ENCODE peak calls at places on chromosomes 3 and 15, in seven cellular contexts. H is transverse colon, G is suprapubic skin, E is stomach, F is GM12892, V is A549, J is right lobe of liver. W is an unnamed sample.

GRCh38 chr3:62169871-62170660 is 203.3 kb downstream of the FEZF2 start:
- DNase-seq in G (no peak), J (no peak), F (no peak), E (no peak), H (no peak), V (no peak), W (no peak)

GRCh38 chr15:70140543-70141375 is 43.0 kb upstream of the TLE3 start:
- DNase-seq in J (no peak), H (no peak), G (no peak), F (no peak), E (peak; percentile 39), V (no peak), W (no peak)

GRCh38 chr3:146421814-146422748 is 47.3 kb downstream of the PLSCR2 start:
- DNase-seq in F (no peak), V (peak; percentile 15), E (no peak), H (no peak), J (no peak), G (no peak), W (no peak)

GRCh38 chr15:31325432-31325975 is 1.1 kb upstream of the KLF13 start:
- DNase-seq in G (peak; percentile 90), H (peak; percentile 77), J (peak; percentile 76), V (peak; percentile 43), E (peak; percentile 64), F (no peak), W (peak; percentile 67)

GRCh38 chr3:154850921-154851320 is 229.2 kb upstream of the MME start:
- DNase-seq in J (no peak), H (no peak), F (no peak), E (no peak), G (no peak), V (no peak), W (no peak)

GRCh38 chr3:148588291-148588690 is 109.4 kb upstream of the AGTR1 start:
- DNase-seq in V (no peak), E (no peak), J (no peak), G (no peak), H (no peak), F (no peak), W (peak; percentile 16)

GRCh38 chr3:171028025-171028778 is 1.7 kb upstream of the SLC2A2 start:
- DNase-seq in G (no peak), E (peak; percentile 43), J (peak; percentile 80), H (peak; percentile 21), F (no peak), V (no peak), W (peak; percentile 49)

GRCh38 chr3:11624161-11624560 is 19.6 kb downstream of the VGLL4 start:
- DNase-seq in F (no peak), J (no peak), E (no peak), H (no peak), G (no peak), V (no peak), W (no peak)

GRCh38 chr15:53869044-53869805 is 109.0 kb upstream of the UNC13C start:
- DNase-seq in H (no peak), V (peak; percentile 16), F (no peak), G (no peak), J (no peak), E (no peak), W (no peak)

GRCh38 chr3:189119947-189120346 is 51.8 kb upstream of the TPRG1 start:
- DNase-seq in V (no peak), F (no peak), J (no peak), E (no peak), H (no peak), G (no peak), W (no peak)

GRCh38 chr3:111194048-111194447 is 122.4 kb downstream of the NECTIN3 start:
- DNase-seq in H (no peak), E (no peak), J (no peak), V (no peak), F (no peak), G (no peak), W (no peak)

DNA sequence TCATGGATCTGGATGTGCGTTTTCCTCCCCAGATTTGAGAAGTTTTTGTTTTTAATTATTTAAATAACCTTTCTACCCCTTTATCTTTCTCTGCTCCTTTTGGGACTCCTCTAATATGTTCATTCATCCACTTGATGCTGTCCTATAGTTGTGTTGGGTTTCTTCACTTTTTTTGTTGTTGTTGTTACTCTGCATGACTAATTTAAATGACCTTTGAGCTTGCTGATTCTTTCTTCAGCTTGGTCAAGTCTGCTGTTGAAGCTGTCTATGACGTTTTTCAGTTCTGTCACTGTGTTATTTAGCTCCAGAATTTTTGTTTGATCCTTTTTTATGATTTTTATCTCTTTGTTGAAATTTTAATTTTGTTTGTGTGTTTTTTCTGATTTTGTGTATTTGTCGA is 463.6 kb upstream of the ALCAM start:
- DNase-seq in J (no peak), F (no peak), H (no peak), V (no peak), G (no peak), E (no peak), W (no peak)
- TF ChIP-seq POLR2A in J (no peak), F (no peak), H (no peak), V (no peak), G (no peak), E (no peak), W (no peak)

GRCh38 chr3:99817437-99818240 is at the start of gene CMSS1:
- DNase-seq in V (peak; percentile 78), J (peak; percentile 96), E (peak; percentile 95), F (peak; percentile 73), H (peak; percentile 96), G (peak; percentile 97), W (peak; percentile 97)
- TF ChIP-seq POLR2A in V (peak; percentile 83), J (peak; percentile 54), E (no peak), F (peak; percentile 88), H (peak; percentile 66), G (peak; percentile 77), W (peak; percentile 54)

DNA sequence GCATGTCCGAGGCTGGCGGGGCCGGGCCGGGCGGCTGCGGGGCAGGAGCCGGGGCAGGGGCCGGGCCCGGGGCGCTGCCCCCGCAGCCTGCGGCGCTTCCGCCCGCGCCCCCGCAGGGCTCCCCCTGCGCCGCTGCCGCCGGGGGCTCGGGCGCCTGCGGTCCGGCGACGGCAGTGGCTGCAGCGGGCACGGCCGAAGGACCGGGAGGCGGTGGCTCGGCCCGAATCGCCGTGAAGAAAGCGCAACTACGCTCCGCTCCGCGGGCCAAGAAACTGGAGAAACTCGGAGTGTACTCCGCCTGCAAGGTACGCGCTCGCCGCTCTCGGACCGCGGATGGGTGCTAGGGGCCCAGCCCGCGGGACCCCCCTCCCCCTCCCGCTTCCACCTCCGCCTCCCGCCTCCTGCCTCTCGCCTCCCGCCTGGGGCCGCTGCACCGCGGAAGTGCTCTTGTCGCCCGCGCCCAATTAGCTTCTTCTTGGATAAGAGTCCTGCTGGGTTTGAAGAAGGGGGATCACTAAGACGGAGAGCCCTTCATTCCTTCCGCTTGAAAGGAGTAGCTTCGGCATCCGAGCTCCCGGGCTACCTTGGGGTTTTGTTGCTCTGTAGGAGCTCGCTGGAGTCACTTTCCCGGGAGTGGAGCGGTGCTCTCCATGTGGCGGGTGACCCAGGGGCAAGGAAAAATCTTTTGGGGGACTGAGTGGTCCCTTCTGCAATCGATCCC is 390 bp downstream of the KAT2B start:
- DNase-seq in J (peak; percentile 88), G (peak; percentile 81), V (peak; percentile 68), E (peak; percentile 75), H (peak; percentile 85), F (peak; percentile 58), W (peak; percentile 81)
- TF ChIP-seq POLR2A in J (peak; percentile 32), G (peak; percentile 10), V (no peak), E (no peak), H (peak; percentile 39), F (no peak), W (no peak)

GRCh38 chr3:49813497-49814174 is at the start of gene UBA7:
- DNase-seq in J (peak; percentile 69), H (peak; percentile 63), G (no peak), E (peak; percentile 61), F (peak; percentile 83), V (no peak), W (peak; percentile 71)
- TF ChIP-seq POLR2A in J (no peak), H (peak; percentile 35), G (no peak), E (no peak), F (peak; percentile 66), V (no peak), W (no peak)

GRCh38 chr3:119323401-119324107 is 29.4 kb downstream of the ARHGAP31 start:
- DNase-seq in H (no peak), F (no peak), V (no peak), G (no peak), E (no peak), J (no peak), W (no peak)

GRCh38 chr3:119322021-119322522 is 27.9 kb downstream of the ARHGAP31 start:
- DNase-seq in F (no peak), V (peak; percentile 17), G (no peak), E (no peak), H (no peak), J (no peak), W (no peak)

GRCh38 chr3:119324899-119325298 is 30.7 kb downstream of the ARHGAP31 start:
- DNase-seq in G (no peak), F (no peak), V (no peak), J (no peak), E (no peak), H (no peak), W (no peak)

GRCh38 chr3:119319311-119319710 is 25.1 kb downstream of the ARHGAP31 start:
- DNase-seq in G (no peak), J (no peak), F (no peak), V (no peak), H (no peak), E (no peak), W (no peak)

DNA sequence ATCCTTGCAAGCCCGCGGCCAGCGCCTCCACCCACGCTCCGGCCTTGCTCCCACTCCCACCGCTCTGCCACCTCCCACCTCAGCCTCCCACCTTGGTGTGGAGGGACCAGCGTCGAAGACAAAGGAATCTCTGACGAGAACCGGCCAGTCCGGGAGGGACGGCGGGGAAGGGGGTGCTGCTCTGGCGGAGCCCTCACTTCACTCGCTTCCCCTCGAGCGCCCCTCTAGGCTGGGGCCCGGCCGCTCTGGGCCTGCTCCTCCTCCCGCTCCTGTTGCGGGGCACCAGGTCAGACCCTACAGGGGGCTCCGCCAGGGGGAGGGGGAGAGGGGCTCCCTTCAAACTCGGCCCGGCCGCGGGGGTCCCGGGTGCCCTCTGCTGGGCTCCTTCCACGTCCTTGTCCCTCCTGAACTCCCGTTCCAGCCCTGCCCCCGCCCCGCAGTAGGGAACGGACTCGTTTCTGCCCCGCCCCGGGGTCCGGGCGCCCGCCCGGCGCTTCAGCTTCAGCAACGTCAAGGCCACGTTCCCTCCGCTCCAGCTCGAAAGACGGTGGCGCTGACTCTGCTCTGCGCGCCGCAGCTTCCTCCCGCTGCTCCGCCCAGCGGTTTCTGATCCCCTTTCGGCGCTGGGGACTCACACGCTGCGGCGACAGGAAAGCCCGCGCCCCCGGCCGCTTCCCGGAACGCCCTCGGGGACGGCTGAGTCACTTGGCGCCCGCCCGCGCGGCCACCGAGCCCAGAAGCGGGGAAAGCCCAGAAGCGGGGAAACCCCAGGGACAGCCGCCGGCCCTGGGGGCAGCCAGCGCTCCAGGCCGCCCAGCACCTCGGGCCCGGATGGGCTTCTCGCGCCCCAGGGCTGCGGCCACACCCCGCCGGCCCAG is 28.6 kb downstream of the ARHGAP31 start:
- DNase-seq in F (peak; percentile 75), G (peak; percentile 92), E (peak; percentile 83), H (peak; percentile 89), V (peak; percentile 66), J (peak; percentile 78), W (peak; percentile 89)
- TF ChIP-seq POLR2A in F (peak; percentile 86), G (peak; percentile 71), E (no peak), H (peak; percentile 69), V (peak; percentile 76), J (peak; percentile 53), W (peak; percentile 68)

GRCh38 chr15:90352109-90352893 is at the start of gene ZNF774:
- DNase-seq in E (peak; percentile 95), G (peak; percentile 95), F (peak; percentile 96), H (peak; percentile 96), J (peak; percentile 95), V (peak; percentile 100), W (peak; percentile 94)
- TF ChIP-seq POLR2A in E (no peak), G (no peak), F (no peak), H (peak; percentile 92), J (peak; percentile 61), V (peak; percentile 51), W (peak; percentile 47)

GRCh38 chr15:40421246-40422157 is 15.9 kb downstream of the IVD start:
- DNase-seq in F (peak; percentile 95), V (peak; percentile 55), J (peak; percentile 85), G (peak; percentile 83), E (peak; percentile 82), H (peak; percentile 85), W (peak; percentile 84)
- TF ChIP-seq POLR2A in F (peak; percentile 47), V (no peak), J (peak; percentile 28), G (no peak), E (no peak), H (peak; percentile 38), W (no peak)

W was measured in adrenal gland.